ENCODE peak calls at places on chromosomes 2 and 18, in five cellular contexts. One of them, this sample, is unnamed.

GRCh38 chr2:65265090-65266045 is 37.7 kb downstream of the ACTR2 start:
- DNase-seq in psoas muscle: no peak
- DNase-seq in IMR-90: peak; percentile 91
- DNase-seq in right cardiac atrium: no peak
- DNase-seq in trophoblast cell: peak; percentile 58
- DNase-seq in this sample: no peak

GRCh38 chr2:203399031-203399430 is 70.8 kb downstream of the ABI2 start:
- DNase-seq in psoas muscle: no peak
- DNase-seq in IMR-90: peak; percentile 31
- DNase-seq in right cardiac atrium: no peak
- DNase-seq in trophoblast cell: no peak
- DNase-seq in this sample: no peak

GRCh38 chr2:146451972-146452371 is 1392.9 kb upstream of the ACVR2A start:
- DNase-seq in psoas muscle: no peak
- DNase-seq in IMR-90: no peak
- DNase-seq in right cardiac atrium: no peak
- DNase-seq in trophoblast cell: no peak
- DNase-seq in this sample: no peak

GRCh38 chr2:215529271-215529670 is 93.4 kb upstream of the FN1 start:
- DNase-seq in psoas muscle: no peak
- DNase-seq in IMR-90: peak; percentile 81
- DNase-seq in right cardiac atrium: no peak
- DNase-seq in trophoblast cell: peak; percentile 56
- DNase-seq in this sample: no peak

GRCh38 chr2:238255146-238255545 is 15.3 kb upstream of the HES6 start:
- DNase-seq in psoas muscle: peak; percentile 35
- DNase-seq in IMR-90: no peak
- DNase-seq in right cardiac atrium: no peak
- DNase-seq in trophoblast cell: no peak
- DNase-seq in this sample: peak; percentile 59

GRCh38 chr2:127004893-127005600 is 101.9 kb downstream of the BIN1 start:
- DNase-seq in psoas muscle: no peak
- DNase-seq in IMR-90: no peak
- DNase-seq in right cardiac atrium: no peak
- DNase-seq in trophoblast cell: no peak
- DNase-seq in this sample: no peak

GRCh38 chr2:55490554-55490953 is 29.0 kb upstream of the CFAP36 start:
- DNase-seq in psoas muscle: peak; percentile 79
- DNase-seq in IMR-90: peak; percentile 82
- DNase-seq in right cardiac atrium: peak; percentile 66
- DNase-seq in trophoblast cell: no peak
- DNase-seq in this sample: peak; percentile 64

GRCh38 chr18:55502346-55502710 is 85.7 kb downstream of the TCF4 start:
- DNase-seq in psoas muscle: no peak
- DNase-seq in IMR-90: no peak
- DNase-seq in right cardiac atrium: no peak
- DNase-seq in trophoblast cell: no peak
- DNase-seq in this sample: no peak

GRCh38 chr2:32752205-32752604 is 124.4 kb downstream of the TTC27 start:
- DNase-seq in psoas muscle: no peak
- DNase-seq in IMR-90: peak; percentile 58
- DNase-seq in right cardiac atrium: no peak
- DNase-seq in trophoblast cell: no peak
- DNase-seq in this sample: no peak

GRCh38 chr2:20104900-20105545 is 53.6 kb upstream of the LAPTM4A start:
- DNase-seq in psoas muscle: no peak
- DNase-seq in IMR-90: no peak
- DNase-seq in right cardiac atrium: no peak
- DNase-seq in trophoblast cell: no peak
- DNase-seq in this sample: no peak

GRCh38 chr2:231218356-231218755 is 19.9 kb downstream of the ARMC9 start:
- DNase-seq in psoas muscle: no peak
- DNase-seq in IMR-90: no peak
- DNase-seq in right cardiac atrium: no peak
- DNase-seq in trophoblast cell: no peak
- DNase-seq in this sample: no peak

GRCh38 chr2:25558262-25558661 is 115.1 kb downstream of the DTNB start:
- DNase-seq in psoas muscle: no peak
- DNase-seq in IMR-90: peak; percentile 85
- DNase-seq in right cardiac atrium: no peak
- DNase-seq in trophoblast cell: no peak
- DNase-seq in this sample: no peak

GRCh38 chr18:13442451-13442850 is 223.9 kb downstream of the LDLRAD4 start:
- DNase-seq in psoas muscle: peak; percentile 37
- DNase-seq in IMR-90: no peak
- DNase-seq in right cardiac atrium: no peak
- DNase-seq in trophoblast cell: no peak
- DNase-seq in this sample: peak; percentile 46

GRCh38 chr2:227703961-227704360 is 13.9 kb downstream of the SLC19A3 start:
- DNase-seq in psoas muscle: no peak
- DNase-seq in IMR-90: peak; percentile 13
- DNase-seq in right cardiac atrium: no peak
- DNase-seq in trophoblast cell: no peak
- DNase-seq in this sample: no peak

GRCh38 chr2:173213181-173213580 is 137.5 kb downstream of the MAP3K20 start:
- DNase-seq in psoas muscle: no peak
- DNase-seq in IMR-90: no peak
- DNase-seq in right cardiac atrium: no peak
- DNase-seq in trophoblast cell: no peak
- DNase-seq in this sample: no peak

GRCh38 chr2:6639870-6640639 is 225.7 kb downstream of the CMPK2 start:
- DNase-seq in psoas muscle: no peak
- DNase-seq in IMR-90: no peak
- DNase-seq in right cardiac atrium: no peak
- DNase-seq in trophoblast cell: no peak
- DNase-seq in this sample: no peak

GRCh38 chr2:172662099-172662498 is 73.5 kb upstream of the RAPGEF4 start:
- DNase-seq in psoas muscle: no peak
- DNase-seq in IMR-90: no peak
- DNase-seq in right cardiac atrium: no peak
- DNase-seq in trophoblast cell: no peak
- DNase-seq in this sample: no peak

GRCh38 chr2:224956706-224957105 is 85.6 kb downstream of the DOCK10 start:
- DNase-seq in psoas muscle: no peak
- DNase-seq in IMR-90: no peak
- DNase-seq in right cardiac atrium: no peak
- DNase-seq in trophoblast cell: no peak
- DNase-seq in this sample: no peak

GRCh38 chr2:62792408-62792807 is 86.9 kb downstream of the EHBP1 start:
- DNase-seq in psoas muscle: no peak
- DNase-seq in IMR-90: no peak
- DNase-seq in right cardiac atrium: no peak
- DNase-seq in trophoblast cell: no peak
- DNase-seq in this sample: no peak

GRCh38 chr2:62789518-62789917 is 84.0 kb downstream of the EHBP1 start:
- DNase-seq in psoas muscle: no peak
- DNase-seq in IMR-90: no peak
- DNase-seq in right cardiac atrium: no peak
- DNase-seq in trophoblast cell: no peak
- DNase-seq in this sample: no peak

GRCh38 chr2:62787381-62787780 is 81.9 kb downstream of the EHBP1 start:
- DNase-seq in psoas muscle: no peak
- DNase-seq in IMR-90: peak; percentile 51
- DNase-seq in right cardiac atrium: no peak
- DNase-seq in trophoblast cell: no peak
- DNase-seq in this sample: no peak

GRCh38 chr2:62793213-62793612 is 87.7 kb downstream of the EHBP1 start:
- DNase-seq in psoas muscle: no peak
- DNase-seq in IMR-90: no peak
- DNase-seq in right cardiac atrium: no peak
- DNase-seq in trophoblast cell: no peak
- DNase-seq in this sample: no peak

GRCh38 chr2:62789918-62790317 is 84.4 kb downstream of the EHBP1 start:
- DNase-seq in psoas muscle: no peak
- DNase-seq in IMR-90: no peak
- DNase-seq in right cardiac atrium: no peak
- DNase-seq in trophoblast cell: no peak
- DNase-seq in this sample: no peak
- H3K4me1 ChIP-seq in psoas muscle: peaks cover under 1% of the 10 kb centered on the region
- H3K4me1 ChIP-seq in IMR-90: peaks cover 9% of the 10 kb centered on the region
- H3K4me1 ChIP-seq in right cardiac atrium: peaks cover 3% of the 10 kb centered on the region
- H3K4me1 ChIP-seq in trophoblast cell: no peaks in the 10 kb centered on the region
- H3K4me1 ChIP-seq in this sample: no peaks in the 10 kb centered on the region

DNA sequence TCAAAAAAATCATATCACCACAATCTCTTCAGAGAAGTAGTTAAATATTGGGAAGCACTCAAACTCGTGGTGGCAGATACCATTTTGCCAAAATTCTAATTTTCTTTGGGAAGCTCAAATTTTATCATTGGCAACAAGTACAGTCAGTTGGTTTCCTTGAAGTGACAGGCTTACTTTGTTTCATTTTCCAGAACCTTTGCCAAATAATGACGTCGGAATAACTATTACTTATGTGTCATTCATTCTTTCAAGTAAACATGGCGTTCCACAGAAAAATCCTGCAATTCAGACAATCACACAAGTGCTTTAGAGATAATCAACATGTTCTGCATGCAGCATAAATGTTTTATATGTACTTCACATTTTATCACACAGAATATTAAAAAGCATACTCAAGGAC is 5.4 kb downstream of the TTLL4 start:
- DNase-seq in psoas muscle: no peak
- DNase-seq in IMR-90: peak; percentile 87
- DNase-seq in right cardiac atrium: no peak
- DNase-seq in trophoblast cell: no peak
- DNase-seq in this sample: no peak
- H3K4me3 ChIP-seq in psoas muscle: no peak overlapping the region
- H3K4me3 ChIP-seq in IMR-90: no peak overlapping the region
- H3K4me3 ChIP-seq in right cardiac atrium: no peak overlapping the region
- H3K4me3 ChIP-seq in trophoblast cell: no peak overlapping the region
- H3K4me3 ChIP-seq in this sample: no peak overlapping the region

DNA sequence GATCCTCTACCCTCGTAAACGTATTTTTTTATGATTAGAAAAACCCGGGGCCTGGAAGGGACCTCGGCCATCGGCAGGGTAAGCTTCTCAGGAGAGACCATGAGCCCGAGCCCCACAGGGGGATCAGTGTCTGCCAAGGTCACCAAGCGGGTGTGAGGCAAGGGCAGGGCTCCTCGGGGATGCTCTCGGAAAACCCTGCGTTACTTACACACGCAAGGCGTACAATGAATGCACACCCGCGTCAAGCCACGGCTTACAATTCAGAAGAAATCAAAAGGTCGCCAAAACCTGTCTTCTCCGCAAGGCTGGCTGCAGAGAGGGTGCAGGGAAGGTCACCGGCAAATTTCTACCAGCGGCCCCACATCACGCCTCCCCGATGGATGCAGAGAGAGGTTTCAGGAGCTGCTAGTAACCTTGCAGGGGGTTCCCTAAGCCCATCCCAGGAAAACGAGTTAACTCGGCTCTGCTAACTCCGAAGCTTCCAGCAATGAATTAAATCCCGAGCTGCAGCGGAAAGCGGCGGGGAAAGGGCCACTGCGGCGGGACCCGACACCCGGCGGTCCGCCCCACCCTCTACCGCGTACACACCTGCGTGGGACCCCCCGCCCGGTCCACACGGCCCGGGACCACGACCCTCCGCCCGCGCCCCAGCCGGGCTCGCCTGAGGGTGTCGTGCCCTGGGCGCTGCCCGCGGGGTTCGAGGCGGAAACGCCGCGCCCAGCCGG is 608 bp downstream of the ST3GAL5 start:
- DNase-seq in psoas muscle: peak; percentile 64
- DNase-seq in IMR-90: no peak
- DNase-seq in right cardiac atrium: peak; percentile 42
- DNase-seq in trophoblast cell: no peak
- DNase-seq in this sample: no peak
- H3K4me1 ChIP-seq in psoas muscle: peaks cover 32% of the 10 kb centered on the region
- H3K4me1 ChIP-seq in IMR-90: peaks cover 13% of the 10 kb centered on the region
- H3K4me1 ChIP-seq in right cardiac atrium: peaks cover 4% of the 10 kb centered on the region
- H3K4me1 ChIP-seq in trophoblast cell: peaks cover 28% of the 10 kb centered on the region
- H3K4me1 ChIP-seq in this sample: no peaks in the 10 kb centered on the region

GRCh38 chr2:97993926-97994325 is 1.8 kb downstream of the TMEM131 start:
- DNase-seq in psoas muscle: no peak
- DNase-seq in IMR-90: no peak
- DNase-seq in right cardiac atrium: no peak
- DNase-seq in trophoblast cell: no peak
- DNase-seq in this sample: no peak
- H3K4me3 ChIP-seq in psoas muscle: peak overlapping the region; percentile 90
- H3K4me3 ChIP-seq in IMR-90: peak overlapping the region; percentile 87
- H3K4me3 ChIP-seq in right cardiac atrium: peak overlapping the region; percentile 85
- H3K4me3 ChIP-seq in trophoblast cell: no peak overlapping the region
- H3K4me3 ChIP-seq in this sample: no peak overlapping the region

GRCh38 chr18:76460482-76460881 is 34.6 kb downstream of the ZNF516 start:
- DNase-seq in psoas muscle: no peak
- DNase-seq in IMR-90: peak; percentile 34
- DNase-seq in right cardiac atrium: no peak
- DNase-seq in trophoblast cell: no peak
- DNase-seq in this sample: no peak
- H3K4me1 ChIP-seq in psoas muscle: peaks cover 40% of the 10 kb centered on the region
- H3K4me1 ChIP-seq in IMR-90: peaks cover 36% of the 10 kb centered on the region
- H3K4me1 ChIP-seq in right cardiac atrium: no peaks in the 10 kb centered on the region
- H3K4me1 ChIP-seq in trophoblast cell: peaks cover 4% of the 10 kb centered on the region
- H3K4me1 ChIP-seq in this sample: no peaks in the 10 kb centered on the region

DNA sequence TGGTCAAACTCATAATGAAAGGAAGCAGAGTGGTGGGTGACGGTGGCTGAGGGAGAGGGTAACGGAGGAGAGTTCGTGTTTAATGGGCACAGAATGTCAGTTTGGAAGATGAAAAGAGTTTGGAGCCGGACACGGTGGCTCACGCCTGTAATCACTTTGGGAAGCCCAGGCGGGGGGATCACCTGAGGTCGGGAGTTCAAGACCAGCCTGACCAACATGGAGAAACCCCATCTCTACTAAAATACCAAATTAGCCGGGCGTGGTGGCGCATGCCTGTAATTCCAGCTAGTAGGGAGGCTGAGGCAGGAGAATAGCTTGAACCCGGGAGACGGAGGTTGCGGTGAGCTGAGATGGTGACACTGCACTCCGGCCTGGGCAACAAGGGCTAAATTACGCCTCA is 1.3 kb downstream of the MCM6 start:
- DNase-seq in psoas muscle: no peak
- DNase-seq in IMR-90: no peak
- DNase-seq in right cardiac atrium: no peak
- DNase-seq in trophoblast cell: no peak
- DNase-seq in this sample: no peak
- H3K4me3 ChIP-seq in psoas muscle: peak overlapping the region; percentile 90
- H3K4me3 ChIP-seq in IMR-90: no peak overlapping the region
- H3K4me3 ChIP-seq in right cardiac atrium: no peak overlapping the region
- H3K4me3 ChIP-seq in trophoblast cell: no peak overlapping the region
- H3K4me3 ChIP-seq in this sample: peak overlapping the region; percentile 70